ENCODE peak calls at places on chromosomes 4 and X, in five cellular contexts. One of them, this sample, is unnamed.

GRCh38 chr4:140116442-140117104 is 37.4 kb downstream of the MAML3 start:
- DNase-seq in amniotic stem cell: no peak
- DNase-seq in T-helper 2 cell: no peak
- DNase-seq in fibroblast of lung: no peak
- DNase-seq in H54: no peak
- DNase-seq in this sample: no peak

GRCh38 chr4:8048856-8049686 is 109.4 kb upstream of the AFAP1 start:
- DNase-seq in fibroblast of lung: no peak
- DNase-seq in amniotic stem cell: no peak
- DNase-seq in T-helper 2 cell: no peak
- DNase-seq in H54: no peak
- DNase-seq in this sample: no peak

GRCh38 chr4:156312261-156312847 is 358.7 kb upstream of the CTSO start:
- DNase-seq in T-helper 2 cell: no peak
- DNase-seq in amniotic stem cell: no peak
- DNase-seq in H54: no peak
- DNase-seq in fibroblast of lung: peak
- DNase-seq in this sample: no peak

GRCh38 chrX:56763556-56764152 is 34.6 kb downstream of the NBDY start:
- DNase-seq in fibroblast of lung: no peak
- DNase-seq in H54: no peak
- DNase-seq in amniotic stem cell: no peak
- DNase-seq in T-helper 2 cell: peak
- DNase-seq in this sample: peak

GRCh38 chrX:48474127-48474526 is 1.9 kb upstream of the FTSJ1 start:
- DNase-seq in amniotic stem cell: no peak
- DNase-seq in H54: no peak
- DNase-seq in fibroblast of lung: peak
- DNase-seq in T-helper 2 cell: no peak
- DNase-seq in this sample: no peak

GRCh38 chr4:159137176-159137575 is 34.3 kb downstream of the RAPGEF2 start:
- DNase-seq in H54: no peak
- DNase-seq in fibroblast of lung: no peak
- DNase-seq in amniotic stem cell: no peak
- DNase-seq in T-helper 2 cell: no peak
- DNase-seq in this sample: no peak

GRCh38 chr4:123786955-123787354 is 390.4 kb downstream of the SPRY1 start:
- DNase-seq in amniotic stem cell: no peak
- DNase-seq in H54: no peak
- DNase-seq in fibroblast of lung: peak
- DNase-seq in T-helper 2 cell: no peak
- DNase-seq in this sample: peak

GRCh38 chr4:21901831-21902230 is 46.7 kb downstream of the KCNIP4 start:
- DNase-seq in amniotic stem cell: no peak
- DNase-seq in H54: no peak
- DNase-seq in fibroblast of lung: peak
- DNase-seq in T-helper 2 cell: no peak
- DNase-seq in this sample: no peak

GRCh38 chr4:11182031-11182430 is 246.7 kb downstream of the HS3ST1 start:
- DNase-seq in T-helper 2 cell: no peak
- DNase-seq in fibroblast of lung: no peak
- DNase-seq in H54: no peak
- DNase-seq in amniotic stem cell: no peak
- DNase-seq in this sample: no peak

GRCh38 chrX:53320543-53321215 is 39.3 kb upstream of the IQSEC2 start:
- DNase-seq in T-helper 2 cell: no peak
- DNase-seq in amniotic stem cell: no peak
- DNase-seq in H54: no peak
- DNase-seq in fibroblast of lung: no peak
- DNase-seq in this sample: no peak

GRCh38 chr4:79082988-79083387 is 143.8 kb upstream of the PAQR3 start:
- DNase-seq in amniotic stem cell: no peak
- DNase-seq in T-helper 2 cell: no peak
- DNase-seq in H54: no peak
- DNase-seq in fibroblast of lung: no peak
- DNase-seq in this sample: no peak

GRCh38 chr4:19809989-19810388 is 441.7 kb upstream of the SLIT2 start:
- DNase-seq in amniotic stem cell: no peak
- DNase-seq in fibroblast of lung: no peak
- DNase-seq in H54: no peak
- DNase-seq in T-helper 2 cell: no peak
- DNase-seq in this sample: no peak

GRCh38 chr4:123536225-123536624 is 139.6 kb downstream of the SPRY1 start:
- DNase-seq in amniotic stem cell: no peak
- DNase-seq in fibroblast of lung: no peak
- DNase-seq in T-helper 2 cell: no peak
- DNase-seq in H54: no peak
- DNase-seq in this sample: no peak

GRCh38 chr4:148986951-148987350 is 544.7 kb upstream of the NR3C2 start:
- DNase-seq in amniotic stem cell: no peak
- DNase-seq in T-helper 2 cell: no peak
- DNase-seq in H54: no peak
- DNase-seq in fibroblast of lung: no peak
- DNase-seq in this sample: no peak

GRCh38 chr4:4407299-4408131 is 20.6 kb downstream of the NSG1 start:
- DNase-seq in T-helper 2 cell: no peak
- DNase-seq in amniotic stem cell: no peak
- DNase-seq in fibroblast of lung: no peak
- DNase-seq in H54: no peak
- DNase-seq in this sample: no peak

GRCh38 chrX:20974326-20974725 is 399.9 kb upstream of the CNKSR2 start:
- DNase-seq in T-helper 2 cell: no peak
- DNase-seq in fibroblast of lung: peak
- DNase-seq in H54: no peak
- DNase-seq in amniotic stem cell: no peak
- DNase-seq in this sample: no peak

GRCh38 chrX:50697691-50698090 is 116.3 kb downstream of the SHROOM4 start:
- DNase-seq in H54: no peak
- DNase-seq in amniotic stem cell: no peak
- DNase-seq in fibroblast of lung: peak
- DNase-seq in T-helper 2 cell: no peak
- DNase-seq in this sample: no peak

GRCh38 chr4:38759077-38759789 is 23.6 kb downstream of the TLR10 start:
- DNase-seq in amniotic stem cell: peak
- DNase-seq in T-helper 2 cell: peak
- DNase-seq in fibroblast of lung: peak
- DNase-seq in H54: no peak
- DNase-seq in this sample: peak

GRCh38 chr4:73843369-73843768 is 6.9 kb downstream of the CXCL6 start:
- DNase-seq in fibroblast of lung: no peak
- DNase-seq in H54: no peak
- DNase-seq in amniotic stem cell: no peak
- DNase-seq in T-helper 2 cell: no peak
- DNase-seq in this sample: no peak

GRCh38 chr4:90306810-90307209 is 179.6 kb downstream of the CCSER1 start:
- DNase-seq in T-helper 2 cell: no peak
- DNase-seq in amniotic stem cell: no peak
- DNase-seq in fibroblast of lung: no peak
- DNase-seq in H54: no peak
- DNase-seq in this sample: no peak

GRCh38 chrX:39676434-39676833 is 421.3 kb downstream of the BCOR start:
- DNase-seq in fibroblast of lung: no peak
- DNase-seq in H54: no peak
- DNase-seq in T-helper 2 cell: no peak
- DNase-seq in amniotic stem cell: no peak
- DNase-seq in this sample: no peak

GRCh38 chrX:111645607-111646006 is 35.4 kb upstream of the ALG13 start:
- DNase-seq in fibroblast of lung: no peak
- DNase-seq in amniotic stem cell: no peak
- DNase-seq in H54: no peak
- DNase-seq in T-helper 2 cell: no peak
- DNase-seq in this sample: no peak

GRCh38 chrX:136607236-136607635 is 40.7 kb upstream of the CD40LG start:
- DNase-seq in T-helper 2 cell: no peak
- DNase-seq in H54: no peak
- DNase-seq in fibroblast of lung: no peak
- DNase-seq in amniotic stem cell: no peak
- DNase-seq in this sample: no peak

GRCh38 chrX:150544222-150544787 is 24.1 kb upstream of the MTM1 start:
- DNase-seq in H54: no peak
- DNase-seq in T-helper 2 cell: no peak
- DNase-seq in fibroblast of lung: peak
- DNase-seq in amniotic stem cell: no peak
- DNase-seq in this sample: no peak

GRCh38 chrX:132270699-132271098 is 51.5 kb upstream of the RAP2C start:
- DNase-seq in T-helper 2 cell: no peak
- DNase-seq in H54: no peak
- DNase-seq in fibroblast of lung: peak
- DNase-seq in amniotic stem cell: peak
- DNase-seq in this sample: peak

This sample was measured in right cardiac atrium.